ENCODE peak calls at places on chromosomes 2 and 18, in ten cellular contexts. X, R, A, E, Z, N, G, T, Q and Y are unnamed samples.

GRCh38 chr2:216031960-216032689 is 18.8 kb upstream of the MREG start:
- ATAC-seq in X (no peak), R (no peak), A (no peak), E (no peak), Z (no peak), N (no peak), G (peak), T (no peak), Q (peak), Y (peak)

GRCh38 chr18:49814147-49814499 is 790 bp upstream of the ACAA2 start:
- ATAC-seq in X (peak), R (peak), A (peak), E (peak), Z (peak), N (peak), G (peak), T (peak), Q (peak), Y (peak)

GRCh38 chr2:39787950-39788349 is 8.9 kb upstream of the THUMPD2 start:
- ATAC-seq in X (no peak), R (no peak), A (no peak), E (no peak), Z (no peak), N (no peak), G (no peak), T (no peak), Q (no peak), Y (no peak)

GRCh38 chr2:221484761-221485499 is 87.2 kb downstream of the EPHA4 start:
- ATAC-seq in X (no peak), R (no peak), A (no peak), E (no peak), Z (no peak), N (no peak), G (no peak), T (no peak), Q (no peak), Y (no peak)

GRCh38 chr2:9665903-9666302 is 35.1 kb upstream of the YWHAQ start:
- ATAC-seq in X (no peak), R (no peak), A (no peak), E (no peak), Z (no peak), N (no peak), G (no peak), T (no peak), Q (peak), Y (peak)

GRCh38 chr2:68250196-68250595 is 2.1 kb downstream of the PPP3R1 start:
- ATAC-seq in X (no peak), R (no peak), A (no peak), E (no peak), Z (no peak), N (no peak), G (no peak), T (no peak), Q (no peak), Y (no peak)

GRCh38 chr2:215713393-215713792 is 277.5 kb upstream of the FN1 start:
- ATAC-seq in X (peak), R (no peak), A (no peak), E (peak), Z (no peak), N (no peak), G (no peak), T (peak), Q (peak), Y (peak)

GRCh38 chr2:37877457-37878315 is 47.4 kb upstream of the RMDN2 start:
- ATAC-seq in X (peak), R (peak), A (peak), E (peak), Z (no peak), N (peak), G (peak), T (peak), Q (peak), Y (peak)

GRCh38 chr18:7038330-7038846 is 79.2 kb downstream of the LAMA1 start:
- ATAC-seq in X (peak), R (peak), A (peak), E (peak), Z (no peak), N (peak), G (no peak), T (peak), Q (peak), Y (no peak)

GRCh38 chr2:73963385-73964120 is 21.2 kb upstream of the TET3 start:
- ATAC-seq in X (no peak), R (no peak), A (no peak), E (no peak), Z (no peak), N (no peak), G (peak), T (no peak), Q (no peak), Y (no peak)

GRCh38 chr2:19738707-19739106 is 163.1 kb downstream of the TTC32 start:
- ATAC-seq in X (peak), R (peak), A (no peak), E (peak), Z (no peak), N (peak), G (no peak), T (peak), Q (peak), Y (no peak)

GRCh38 chr18:70333757-70334156 is 44.9 kb downstream of the SOCS6 start:
- ATAC-seq in X (peak), R (peak), A (no peak), E (peak), Z (no peak), N (no peak), G (no peak), T (peak), Q (peak), Y (peak)

GRCh38 chr2:15172825-15173224 is 388.3 kb downstream of the NBAS start:
- ATAC-seq in X (no peak), R (no peak), A (no peak), E (no peak), Z (no peak), N (no peak), G (no peak), T (peak), Q (no peak), Y (no peak)

GRCh38 chr2:74882299-74882687 is 48.4 kb downstream of the HK2 start:
- ATAC-seq in X (peak), R (no peak), A (peak), E (no peak), Z (no peak), N (no peak), G (no peak), T (no peak), Q (no peak), Y (no peak)

GRCh38 chr2:106270471-106270891 is 76.4 kb upstream of the UXS1 start:
- ATAC-seq in X (peak), R (peak), A (peak), E (peak), Z (no peak), N (peak), G (no peak), T (peak), Q (no peak), Y (peak)

GRCh38 chr2:207688597-207688996 is 22.8 kb upstream of the CCNYL1 start:
- ATAC-seq in X (no peak), R (no peak), A (no peak), E (no peak), Z (no peak), N (no peak), G (peak), T (no peak), Q (no peak), Y (no peak)

GRCh38 chr18:6595666-6596065 is 133.8 kb upstream of the ARHGAP28 start:
- ATAC-seq in X (no peak), R (no peak), A (no peak), E (no peak), Z (no peak), N (no peak), G (no peak), T (no peak), Q (no peak), Y (no peak)

GRCh38 chr18:76816127-76816526 is 6.2 kb upstream of the ZNF236 start:
- ATAC-seq in X (no peak), R (no peak), A (no peak), E (no peak), Z (no peak), N (no peak), G (no peak), T (no peak), Q (no peak), Y (no peak)